ENCODE peak calls at places on chromosomes 4 and X, in four cellular contexts. One of them, this sample, is unnamed.

GRCh38 chr4:74975848-74976824 is 43.2 kb downstream of the PARM1 start:
- DNase-seq in T-helper 1 cell: no peak
- DNase-seq in activated naive CD4-positive, alpha-beta T cell treated with Interleukin-2 at 50 U/mL for 16 hours: no peak
- DNase-seq in NCI-H1930: no peak
- DNase-seq in this sample: no peak

GRCh38 chr4:85431156-85431555 is 43.8 kb upstream of the ARHGAP24 start:
- DNase-seq in NCI-H1930: no peak
- DNase-seq in activated naive CD4-positive, alpha-beta T cell treated with Interleukin-2 at 50 U/mL for 16 hours: no peak
- DNase-seq in T-helper 1 cell: no peak
- DNase-seq in this sample: no peak

GRCh38 chr4:148057425-148058020 is 325.6 kb downstream of the ARHGAP10 start:
- DNase-seq in NCI-H1930: no peak
- DNase-seq in activated naive CD4-positive, alpha-beta T cell treated with Interleukin-2 at 50 U/mL for 16 hours: no peak
- DNase-seq in T-helper 1 cell: no peak
- DNase-seq in this sample: no peak

GRCh38 chr4:167555338-167556022 is 321.2 kb upstream of the SPOCK3 start:
- DNase-seq in NCI-H1930: no peak
- DNase-seq in T-helper 1 cell: no peak
- DNase-seq in activated naive CD4-positive, alpha-beta T cell treated with Interleukin-2 at 50 U/mL for 16 hours: no peak
- DNase-seq in this sample: no peak

GRCh38 chr4:8315343-8316250 is 46.0 kb downstream of the HTRA3 start:
- DNase-seq in activated naive CD4-positive, alpha-beta T cell treated with Interleukin-2 at 50 U/mL for 16 hours: no peak
- DNase-seq in T-helper 1 cell: no peak
- DNase-seq in NCI-H1930: no peak
- DNase-seq in this sample: no peak

GRCh38 chrX:73877687-73878086 is 314.7 kb downstream of the CHIC1 start:
- DNase-seq in activated naive CD4-positive, alpha-beta T cell treated with Interleukin-2 at 50 U/mL for 16 hours: no peak
- DNase-seq in NCI-H1930: no peak
- DNase-seq in T-helper 1 cell: no peak
- DNase-seq in this sample: no peak

GRCh38 chr4:84579410-84579791 is 3.5 kb upstream of the CDS1 start:
- DNase-seq in activated naive CD4-positive, alpha-beta T cell treated with Interleukin-2 at 50 U/mL for 16 hours: no peak
- DNase-seq in NCI-H1930: no peak
- DNase-seq in T-helper 1 cell: no peak
- DNase-seq in this sample: no peak

GRCh38 chr4:7673111-7673510 is 238.4 kb upstream of the PSAPL1 start:
- DNase-seq in T-helper 1 cell: no peak
- DNase-seq in NCI-H1930: no peak
- DNase-seq in activated naive CD4-positive, alpha-beta T cell treated with Interleukin-2 at 50 U/mL for 16 hours: no peak
- DNase-seq in this sample: no peak

GRCh38 chr4:182577411-182577810 is 334.2 kb downstream of the TENM3 start:
- DNase-seq in T-helper 1 cell: no peak
- DNase-seq in NCI-H1930: no peak
- DNase-seq in activated naive CD4-positive, alpha-beta T cell treated with Interleukin-2 at 50 U/mL for 16 hours: no peak
- DNase-seq in this sample: no peak

GRCh38 chrX:151692825-151693224 is 2.4 kb upstream of the PRRG3 start:
- DNase-seq in T-helper 1 cell: no peak
- DNase-seq in activated naive CD4-positive, alpha-beta T cell treated with Interleukin-2 at 50 U/mL for 16 hours: no peak
- DNase-seq in NCI-H1930: no peak
- DNase-seq in this sample: no peak

GRCh38 chr4:83489711-83490326 is 4.9 kb upstream of the ABRAXAS1 start:
- DNase-seq in activated naive CD4-positive, alpha-beta T cell treated with Interleukin-2 at 50 U/mL for 16 hours: no peak
- DNase-seq in NCI-H1930: no peak
- DNase-seq in T-helper 1 cell: no peak
- DNase-seq in this sample: no peak

GRCh38 chr4:140071806-140072205 is 82.2 kb downstream of the MAML3 start:
- DNase-seq in activated naive CD4-positive, alpha-beta T cell treated with Interleukin-2 at 50 U/mL for 16 hours: peak
- DNase-seq in T-helper 1 cell: peak
- DNase-seq in NCI-H1930: no peak
- DNase-seq in this sample: peak

GRCh38 chrX:97556359-97556758 is 672.7 kb downstream of the RPA4 start:
- DNase-seq in activated naive CD4-positive, alpha-beta T cell treated with Interleukin-2 at 50 U/mL for 16 hours: no peak
- DNase-seq in T-helper 1 cell: no peak
- DNase-seq in NCI-H1930: no peak
- DNase-seq in this sample: no peak

GRCh38 chr4:144716778-144717177 is 70.8 kb downstream of the HHIP start:
- DNase-seq in NCI-H1930: no peak
- DNase-seq in T-helper 1 cell: no peak
- DNase-seq in activated naive CD4-positive, alpha-beta T cell treated with Interleukin-2 at 50 U/mL for 16 hours: no peak
- DNase-seq in this sample: no peak

GRCh38 chr4:102429553-102429952 is 71.6 kb upstream of the NFKB1 start:
- DNase-seq in activated naive CD4-positive, alpha-beta T cell treated with Interleukin-2 at 50 U/mL for 16 hours: no peak
- DNase-seq in T-helper 1 cell: no peak
- DNase-seq in NCI-H1930: no peak
- DNase-seq in this sample: no peak

GRCh38 chrX:109872021-109872730 is 130.7 kb upstream of the TMEM164 start:
- DNase-seq in T-helper 1 cell: no peak
- DNase-seq in NCI-H1930: no peak
- DNase-seq in activated naive CD4-positive, alpha-beta T cell treated with Interleukin-2 at 50 U/mL for 16 hours: no peak
- DNase-seq in this sample: no peak

GRCh38 chr4:183355405-183355804 is 33.2 kb upstream of the CLDN24 start:
- DNase-seq in T-helper 1 cell: no peak
- DNase-seq in NCI-H1930: no peak
- DNase-seq in activated naive CD4-positive, alpha-beta T cell treated with Interleukin-2 at 50 U/mL for 16 hours: no peak
- DNase-seq in this sample: no peak

GRCh38 chr4:16104520-16104919 is 20.7 kb upstream of the PROM1 start:
- DNase-seq in T-helper 1 cell: no peak
- DNase-seq in NCI-H1930: no peak
- DNase-seq in activated naive CD4-positive, alpha-beta T cell treated with Interleukin-2 at 50 U/mL for 16 hours: no peak
- DNase-seq in this sample: no peak

GRCh38 chr4:81470456-81471327 is 1.0 kb downstream of the RASGEF1B start:
- DNase-seq in NCI-H1930: peak
- DNase-seq in T-helper 1 cell: peak
- DNase-seq in activated naive CD4-positive, alpha-beta T cell treated with Interleukin-2 at 50 U/mL for 16 hours: peak
- DNase-seq in this sample: peak

GRCh38 chr4:24625091-24625490 is 40.7 kb upstream of the DHX15 start:
- DNase-seq in activated naive CD4-positive, alpha-beta T cell treated with Interleukin-2 at 50 U/mL for 16 hours: no peak
- DNase-seq in NCI-H1930: no peak
- DNase-seq in T-helper 1 cell: no peak
- DNase-seq in this sample: no peak

GRCh38 chr4:8384397-8385060 is 56.0 kb downstream of the ACOX3 start:
- DNase-seq in activated naive CD4-positive, alpha-beta T cell treated with Interleukin-2 at 50 U/mL for 16 hours: no peak
- DNase-seq in T-helper 1 cell: no peak
- DNase-seq in NCI-H1930: no peak
- DNase-seq in this sample: no peak

GRCh38 chr4:142840516-142841123 is 5.5 kb downstream of the INPP4B start:
- DNase-seq in NCI-H1930: no peak
- DNase-seq in T-helper 1 cell: peak
- DNase-seq in activated naive CD4-positive, alpha-beta T cell treated with Interleukin-2 at 50 U/mL for 16 hours: no peak
- DNase-seq in this sample: no peak

GRCh38 chr4:2595436-2595835 is 59.0 kb downstream of the FAM193A start:
- DNase-seq in T-helper 1 cell: no peak
- DNase-seq in NCI-H1930: no peak
- DNase-seq in activated naive CD4-positive, alpha-beta T cell treated with Interleukin-2 at 50 U/mL for 16 hours: no peak
- DNase-seq in this sample: no peak

GRCh38 chr4:80138556-80139538 is 58.5 kb upstream of the PRDM8 start:
- DNase-seq in NCI-H1930: no peak
- DNase-seq in activated naive CD4-positive, alpha-beta T cell treated with Interleukin-2 at 50 U/mL for 16 hours: peak
- DNase-seq in T-helper 1 cell: peak
- DNase-seq in this sample: peak

GRCh38 chr4:126701756-126702155 is 931.0 kb upstream of the INTU start:
- DNase-seq in T-helper 1 cell: no peak
- DNase-seq in activated naive CD4-positive, alpha-beta T cell treated with Interleukin-2 at 50 U/mL for 16 hours: no peak
- DNase-seq in NCI-H1930: no peak
- DNase-seq in this sample: no peak

GRCh38 chrX:152817082-152817744 is 13.3 kb downstream of the CETN2 start:
- DNase-seq in NCI-H1930: no peak
- DNase-seq in activated naive CD4-positive, alpha-beta T cell treated with Interleukin-2 at 50 U/mL for 16 hours: no peak
- DNase-seq in T-helper 1 cell: no peak
- DNase-seq in this sample: peak

GRCh38 chr4:89645512-89645911 is 191.4 kb downstream of the SNCA start:
- DNase-seq in T-helper 1 cell: no peak
- DNase-seq in activated naive CD4-positive, alpha-beta T cell treated with Interleukin-2 at 50 U/mL for 16 hours: no peak
- DNase-seq in NCI-H1930: no peak
- DNase-seq in this sample: no peak

GRCh38 chr4:103092245-103092644 is 7.4 kb downstream of the BDH2 start:
- DNase-seq in activated naive CD4-positive, alpha-beta T cell treated with Interleukin-2 at 50 U/mL for 16 hours: no peak
- DNase-seq in T-helper 1 cell: no peak
- DNase-seq in NCI-H1930: no peak
- DNase-seq in this sample: no peak

GRCh38 chrX:71911023-71911730 is 532 bp downstream of the NHSL2 start:
- DNase-seq in NCI-H1930: no peak
- DNase-seq in T-helper 1 cell: peak
- DNase-seq in activated naive CD4-positive, alpha-beta T cell treated with Interleukin-2 at 50 U/mL for 16 hours: peak
- DNase-seq in this sample: peak

GRCh38 chrX:109890910-109891502 is 111.9 kb upstream of the TMEM164 start:
- DNase-seq in activated naive CD4-positive, alpha-beta T cell treated with Interleukin-2 at 50 U/mL for 16 hours: peak
- DNase-seq in NCI-H1930: peak
- DNase-seq in T-helper 1 cell: peak
- DNase-seq in this sample: peak

GRCh38 chr4:95377511-95377910 is 171.3 kb downstream of the UNC5C start:
- DNase-seq in T-helper 1 cell: no peak
- DNase-seq in activated naive CD4-positive, alpha-beta T cell treated with Interleukin-2 at 50 U/mL for 16 hours: no peak
- DNase-seq in NCI-H1930: no peak
- DNase-seq in this sample: no peak

GRCh38 chr4:88569944-88570455 is 22.3 kb upstream of the HERC3 start:
- DNase-seq in NCI-H1930: no peak
- DNase-seq in activated naive CD4-positive, alpha-beta T cell treated with Interleukin-2 at 50 U/mL for 16 hours: no peak
- DNase-seq in T-helper 1 cell: no peak
- DNase-seq in this sample: no peak

This sample was measured in activated CD4-positive, alpha-beta memory T cell treated with anti-CD3 and anti-CD28 coated beads, Interleukin-2, amount 10 ng/mL, durations not matched to agents 7 days and 5 days.